ENCODE peak calls at places on chromosomes 11 and 22, in five cellular contexts. E is fibroblast of lung, N is nucleus accumbens, V is neural crest cell, P is body of pancreas. K is an unnamed sample.
A peak's percentile ranks its signal among the peaks of the same experiment; 100 is the strongest.

GRCh38 chr11:134712228-134713145 is 300.4 kb upstream of the B3GAT1 start:
- DNase-seq in E (no peak), N (no peak), V (no peak), P (no peak), K (peak; percentile 25)

GRCh38 chr11:112227002-112227401 is 774 bp downstream of the PTS start:
- DNase-seq in E (peak; percentile 54), N (no peak), V (no peak), P (no peak), K (no peak)

GRCh38 chr11:76574406-76574805 is 96.1 kb downstream of the LRRC32 start:
- DNase-seq in E (peak; percentile 76), N (no peak), V (no peak), P (no peak), K (no peak)

GRCh38 chr22:30212996-30213441 is 33.5 kb downstream of the LIF start:
- DNase-seq in E (no peak), N (no peak), V (no peak), P (no peak), K (no peak)

GRCh38 chr11:121696177-121696863 is 243.6 kb upstream of the SORL1-AS1 start:
- DNase-seq in E (peak; percentile 76), N (peak; percentile 62), V (no peak), P (peak; percentile 60), K (no peak)

GRCh38 chr11:31366795-31367194 is 2.7 kb downstream of the DCDC1 start:
- DNase-seq in E (no peak), N (no peak), V (no peak), P (no peak), K (no peak)

GRCh38 chr11:85256433-85256832 is 370.7 kb downstream of the DLG2 start:
- DNase-seq in E (no peak), N (no peak), V (no peak), P (no peak), K (no peak)

GRCh38 chr11:86508604-86509471 is 134.2 kb downstream of the CCDC81 start:
- DNase-seq in E (peak; percentile 50), N (no peak), V (no peak), P (no peak), K (no peak)

GRCh38 chr22:28137036-28137435 is 218.0 kb upstream of the PITPNB start:
- DNase-seq in E (no peak), N (no peak), V (no peak), P (no peak), K (no peak)

GRCh38 chr22:38089474-38089851 is 5.5 kb upstream of the SLC16A8 start:
- DNase-seq in E (no peak), N (no peak), V (no peak), P (no peak), K (no peak)

GRCh38 chr11:111939836-111940604 is 2.9 kb downstream of the DIXDC1 start:
- DNase-seq in E (peak; percentile 96), N (no peak), V (no peak), P (no peak), K (no peak)

GRCh38 chr11:75259711-75260110 is 19.1 kb downstream of the TPBGL start:
- DNase-seq in E (no peak), N (no peak), V (no peak), P (no peak), K (no peak)

GRCh38 chr11:46162700-46163099 is 41.4 kb upstream of the PHF21A start:
- DNase-seq in E (no peak), N (no peak), V (no peak), P (no peak), K (no peak)

GRCh38 chr11:57639321-57640067 is 10.2 kb downstream of the YPEL4 start:
- DNase-seq in E (peak; percentile 68), N (no peak), V (peak; percentile 92), P (no peak), K (no peak)

GRCh38 chr11:133982901-133983300 is 26.1 kb upstream of the IGSF9B start:
- DNase-seq in E (no peak), N (no peak), V (no peak), P (no peak), K (no peak)

GRCh38 chr11:75924966-75925784 is 110.2 kb downstream of the UVRAG start:
- DNase-seq in E (peak; percentile 53), N (no peak), V (no peak), P (no peak), K (no peak)

GRCh38 chr11:107824668-107825369 is 33.8 kb downstream of the SLC35F2 start:
- DNase-seq in E (peak; percentile 73), N (no peak), V (no peak), P (no peak), K (no peak)

GRCh38 chr11:125328181-125328580 is 163.6 kb downstream of the PKNOX2 start:
- DNase-seq in E (no peak), N (no peak), V (no peak), P (no peak), K (no peak)

GRCh38 chr22:37905534-37906363 is at the start of gene MICALL1:
- DNase-seq in E (peak; percentile 79), N (no peak), V (peak; percentile 54), P (peak; percentile 85), K (no peak)

GRCh38 chr11:111285205-111286079 is 12.9 kb upstream of the POU2AF3 start:
- DNase-seq in E (no peak), N (no peak), V (no peak), P (no peak), K (no peak)

GRCh38 chr22:27534720-27535125 is 266.8 kb downstream of the MN1 start:
- DNase-seq in E (peak; percentile 87), N (no peak), V (no peak), P (no peak), K (no peak)

GRCh38 chr11:104918113-104918824 is 20.0 kb upstream of the CASP12 start:
- DNase-seq in E (peak; percentile 86), N (no peak), V (no peak), P (no peak), K (no peak)

GRCh38 chr11:43921561-43922294 is 20.7 kb upstream of the C11orf96 start:
- DNase-seq in E (no peak), N (no peak), V (no peak), P (no peak), K (no peak)

GRCh38 chr11:115869780-115870431 is 365.7 kb upstream of the CADM1 start:
- DNase-seq in E (peak; percentile 50), N (no peak), V (no peak), P (no peak), K (peak; percentile 65)

GRCh38 chr11:75733346-75734107 is 15.9 kb downstream of the MOGAT2 start:
- DNase-seq in E (peak; percentile 70), N (no peak), V (no peak), P (no peak), K (no peak)

GRCh38 chr11:1825039-1825740 is 9.6 kb upstream of the SYT8 start:
- DNase-seq in E (no peak), N (no peak), V (peak; percentile 86), P (peak; percentile 75), K (no peak)

GRCh38 chr11:3674189-3674588 is 3.0 kb upstream of the CHRNA10 start:
- DNase-seq in E (peak; percentile 92), N (no peak), V (no peak), P (no peak), K (no peak)

GRCh38 chr11:43681543-43681942 is 1.0 kb downstream of the HSD17B12 start:
- DNase-seq in E (peak; percentile 19), N (no peak), V (no peak), P (no peak), K (no peak)

K was measured in NCI-H774.